ENCODE peak calls at places on chromosomes 2 and 18, in seven cellular contexts. X is A673, P is astrocyte of the spinal cord, L is cardiac muscle cell, D is fibroblast of mammary gland, G is heart left ventricle, Y is uterus. E is an unnamed sample.

GRCh38 chr2:167681234-167681633 is 566.2 kb downstream of the STK39 start:
- DNase-seq in X (no peak), P (no peak), L (no peak), D (peak; percentile 16), G (no peak), Y (no peak), E (no peak)

GRCh38 chr2:96342085-96342484 is 6.5 kb downstream of the NCAPH start:
- DNase-seq in X (no peak), P (peak; percentile 82), L (no peak), D (peak; percentile 82), G (no peak), Y (no peak), E (no peak)

GRCh38 chr2:97951155-97951670 is 44.5 kb downstream of the TMEM131 start:
- DNase-seq in X (no peak), P (peak; percentile 23), L (no peak), D (no peak), G (no peak), Y (no peak), E (no peak)

GRCh38 chr2:209070262-209070661 is 353.6 kb upstream of the MAP2 start:
- DNase-seq in X (no peak), P (no peak), L (no peak), D (no peak), G (no peak), Y (no peak), E (no peak)

GRCh38 chr2:209636066-209636465 is 135.6 kb upstream of the UNC80 start:
- DNase-seq in X (no peak), P (peak; percentile 33), L (no peak), D (peak; percentile 18), G (no peak), Y (no peak), E (no peak)

GRCh38 chr2:138421315-138421970 is 80.1 kb upstream of the SPOPL start:
- DNase-seq in X (no peak), P (peak; percentile 11), L (no peak), D (peak; percentile 62), G (no peak), Y (no peak), E (no peak)

GRCh38 chr2:149732001-149732685 is 144.6 kb upstream of the MMADHC start:
- DNase-seq in X (peak; percentile 36), P (peak; percentile 55), L (no peak), D (peak; percentile 91), G (peak; percentile 27), Y (no peak), E (no peak)

GRCh38 chr2:226398580-226398979 is 401.0 kb downstream of the IRS1 start:
- DNase-seq in X (no peak), P (peak; percentile 52), L (no peak), D (peak; percentile 39), G (no peak), Y (no peak), E (no peak)

GRCh38 chr2:188573453-188573852 is 281.8 kb downstream of the GULP1 start:
- DNase-seq in X (peak; percentile 12), P (peak; percentile 76), L (no peak), D (peak; percentile 47), G (no peak), Y (no peak), E (no peak)

GRCh38 chr18:3207565-3207964 is 12.2 kb downstream of the MYOM1 start:
- DNase-seq in X (no peak), P (no peak), L (no peak), D (peak; percentile 18), G (no peak), Y (no peak), E (no peak)

GRCh38 chr18:35662293-35663062 is 80.9 kb downstream of the GALNT1 start:
- DNase-seq in X (no peak), P (no peak), L (no peak), D (no peak), G (no peak), Y (no peak), E (no peak)

GRCh38 chr2:131493199-131494018 is 1.2 kb upstream of the MZT2A start:
- DNase-seq in X (no peak), P (no peak), L (no peak), D (no peak), G (no peak), Y (no peak), E (no peak)

GRCh38 chr2:117232305-117232704 is 582.2 kb upstream of the DDX18 start:
- DNase-seq in X (peak; percentile 0), P (no peak), L (peak; percentile 28), D (no peak), G (no peak), Y (no peak), E (peak; percentile 94)

GRCh38 chr2:60118061-60118460 is 435.4 kb downstream of the BCL11A start:
- DNase-seq in X (peak; percentile 9), P (no peak), L (no peak), D (no peak), G (no peak), Y (no peak), E (no peak)

GRCh38 chr2:202337706-202338346 is 38.3 kb upstream of the BMPR2 start:
- DNase-seq in X (peak; percentile 71), P (no peak), L (no peak), D (no peak), G (no peak), Y (no peak), E (no peak)

GRCh38 chr2:66581461-66582363 is 146.8 kb downstream of the MEIS1 start:
- DNase-seq in X (peak; percentile 70), P (no peak), L (peak; percentile 61), D (no peak), G (no peak), Y (peak; percentile 77), E (no peak)

GRCh38 chr2:156803243-156803642 is 367.1 kb downstream of the GPD2 start:
- DNase-seq in X (no peak), P (no peak), L (no peak), D (no peak), G (no peak), Y (no peak), E (no peak)

GRCh38 chr2:151481744-151482143 is 72.0 kb downstream of the RIF1 start:
- DNase-seq in X (no peak), P (no peak), L (no peak), D (no peak), G (no peak), Y (no peak), E (no peak)

GRCh38 chr2:15038373-15039364 is 406.2 kb downstream of the LRATD1 start:
- DNase-seq in X (peak; percentile 79), P (peak; percentile 6), L (no peak), D (no peak), G (no peak), Y (no peak), E (peak; percentile 25)

GRCh38 chr2:113895819-113896563 is 6.1 kb downstream of the ACTR3 start:
- DNase-seq in X (no peak), P (no peak), L (no peak), D (no peak), G (no peak), Y (no peak), E (no peak)

GRCh38 chr2:203897544-203897943 is 30.0 kb downstream of the CTLA4 start:
- DNase-seq in X (no peak), P (no peak), L (no peak), D (no peak), G (no peak), Y (no peak), E (no peak)

GRCh38 chr2:104853401-104853925 is 452 bp upstream of the POU3F3 start:
- DNase-seq in X (no peak), P (no peak), L (no peak), D (no peak), G (no peak), Y (no peak), E (no peak)
- H3K4me3 ChIP-seq in X (peak overlapping the region; percentile 44), P (peak overlapping the region; percentile 59), L (peak overlapping the region; percentile 17), D (peak overlapping the region; percentile 16), G (peak overlapping the region; percentile 31), Y (no peak overlapping the region), E (peak overlapping the region; percentile 25)

GRCh38 chr18:70295192-70295522 is 6.3 kb downstream of the SOCS6 start:
- DNase-seq in X (no peak), P (no peak), L (no peak), D (no peak), G (no peak), Y (no peak), E (no peak)
- H3K4me3 ChIP-seq in X (no peak overlapping the region), P (no peak overlapping the region), L (no peak overlapping the region), D (no peak overlapping the region), G (no peak overlapping the region), Y (no peak overlapping the region), E (no peak overlapping the region)

GRCh38 chr2:118835739-118836410 is 11.6 kb downstream of the EN1 start:
- DNase-seq in X (no peak), P (no peak), L (no peak), D (no peak), G (no peak), Y (no peak), E (no peak)

GRCh38 chr2:118833716-118834439 is 13.6 kb downstream of the EN1 start:
- DNase-seq in X (no peak), P (no peak), L (no peak), D (no peak), G (no peak), Y (no peak), E (no peak)

GRCh38 chr2:118832791-118833715 is 14.4 kb downstream of the EN1 start:
- DNase-seq in X (no peak), P (no peak), L (no peak), D (no peak), G (no peak), Y (no peak), E (no peak)

GRCh38 chr2:118834901-118835738 is 12.3 kb downstream of the EN1 start:
- DNase-seq in X (no peak), P (no peak), L (peak; percentile 51), D (no peak), G (no peak), Y (no peak), E (no peak)

GRCh38 chr2:118834440-118834810 is 13.0 kb downstream of the EN1 start:
- DNase-seq in X (no peak), P (no peak), L (no peak), D (no peak), G (no peak), Y (no peak), E (no peak)
- H3K4me3 ChIP-seq in X (no peak overlapping the region), P (no peak overlapping the region), L (no peak overlapping the region), D (no peak overlapping the region), G (no peak overlapping the region), Y (no peak overlapping the region), E (no peak overlapping the region)

GRCh38 chr2:172143817-172144216 is 41.1 kb upstream of the DLX2 start:
- DNase-seq in X (no peak), P (no peak), L (no peak), D (no peak), G (no peak), Y (no peak), E (no peak)

GRCh38 chr2:172153161-172153560 is 50.5 kb upstream of the DLX2 start:
- DNase-seq in X (no peak), P (no peak), L (no peak), D (no peak), G (no peak), Y (no peak), E (no peak)

DNA sequence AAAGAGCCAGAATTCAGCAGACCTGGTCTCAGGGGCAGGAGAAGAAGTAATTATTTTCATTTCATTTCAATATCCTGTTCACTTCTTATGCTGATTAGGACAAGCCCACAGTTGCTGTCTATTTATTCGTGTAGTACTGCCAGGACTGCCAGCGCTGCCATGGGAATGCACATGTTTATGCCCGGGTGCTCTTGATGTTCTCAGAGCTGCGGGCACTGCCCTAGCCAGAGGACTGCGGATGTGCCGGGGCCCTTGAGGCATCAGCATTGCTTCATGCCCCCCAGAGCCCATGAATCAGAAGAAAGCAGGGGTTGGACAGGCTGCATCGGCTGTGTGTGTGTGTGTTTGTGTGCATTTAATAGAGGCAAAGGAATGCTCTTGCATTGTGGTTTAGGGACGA is 45.5 kb upstream of the DLX2 start:
- DNase-seq in X (no peak), P (no peak), L (no peak), D (peak; percentile 41), G (no peak), Y (no peak), E (no peak)
- H3K4me3 ChIP-seq in X (no peak overlapping the region), P (no peak overlapping the region), L (no peak overlapping the region), D (no peak overlapping the region), G (no peak overlapping the region), Y (no peak overlapping the region), E (no peak overlapping the region)

E was measured in HL-60.